ENCODE peak calls at places on chromosomes 1 and 21, in ten cellular contexts. D, S, L, R, K, C, A, P, E and X are unnamed samples.
A peak's percentile ranks its signal among the peaks of the same experiment; 100 is the strongest.

GRCh38 chr1:53122194-53122846 is 20.1 kb downstream of the SLC1A7 start:
- DNase-seq in D (no peak), S (peak; percentile 68), L (peak; percentile 79), R (no peak), K (no peak), C (peak; percentile 78), A (no peak), P (no peak), E (no peak), X (no peak)

GRCh38 chr1:21072721-21073120 is 104.0 kb downstream of the EIF4G3 start:
- DNase-seq in D (no peak), S (no peak), L (no peak), R (no peak), K (no peak), C (peak; percentile 82), A (no peak), P (no peak), E (no peak), X (no peak)

GRCh38 chr1:37124501-37124900 is 90.2 kb upstream of the GRIK3 start:
- DNase-seq in D (no peak), S (no peak), L (no peak), R (no peak), K (no peak), C (no peak), A (no peak), P (no peak), E (no peak), X (no peak)

GRCh38 chr1:18458751-18459133 is 22.0 kb upstream of the KLHDC7A start:
- DNase-seq in D (no peak), S (no peak), L (no peak), R (no peak), K (no peak), C (no peak), A (no peak), P (no peak), E (no peak), X (no peak)

GRCh38 chr21:38267991-38268858 is 11.4 kb downstream of the KCNJ15 start:
- DNase-seq in D (no peak), S (no peak), L (no peak), R (no peak), K (no peak), C (no peak), A (no peak), P (peak; percentile 76), E (no peak), X (no peak)

GRCh38 chr1:240967070-240967724 is 355.2 kb upstream of the GREM2 start:
- DNase-seq in D (peak; percentile 11), S (no peak), L (no peak), R (no peak), K (no peak), C (no peak), A (no peak), P (no peak), E (no peak), X (no peak)

GRCh38 chr1:118113261-118113660 is 71.8 kb downstream of the SPAG17 start:
- DNase-seq in D (no peak), S (no peak), L (no peak), R (no peak), K (no peak), C (peak; percentile 74), A (no peak), P (peak; percentile 77), E (no peak), X (no peak)

GRCh38 chr1:157176591-157177121 is 38.5 kb upstream of the ETV3 start:
- DNase-seq in D (no peak), S (no peak), L (no peak), R (no peak), K (no peak), C (no peak), A (no peak), P (no peak), E (no peak), X (peak; percentile 20)

GRCh38 chr1:178541829-178542553 is 29.1 kb downstream of the TEX35 start:
- DNase-seq in D (no peak), S (no peak), L (peak; percentile 66), R (peak; percentile 58), K (peak; percentile 40), C (peak; percentile 7), A (peak; percentile 72), P (peak; percentile 9), E (peak; percentile 88), X (no peak)

GRCh38 chr1:2360588-2361364 is 30.6 kb downstream of the MORN1 start:
- DNase-seq in D (no peak), S (peak; percentile 4), L (no peak), R (no peak), K (no peak), C (peak; percentile 44), A (peak; percentile 22), P (no peak), E (no peak), X (no peak)

GRCh38 chr1:17635276-17635675 is 95.8 kb downstream of the ARHGEF10L start:
- DNase-seq in D (no peak), S (no peak), L (no peak), R (no peak), K (no peak), C (no peak), A (no peak), P (no peak), E (no peak), X (no peak)

GRCh38 chr1:111882986-111883560 is 106.4 kb downstream of the KCND3 start:
- DNase-seq in D (no peak), S (no peak), L (no peak), R (no peak), K (no peak), C (no peak), A (no peak), P (no peak), E (no peak), X (no peak)

GRCh38 chr21:38660333-38661295 is 145.1 kb upstream of the ETS2 start:
- DNase-seq in D (no peak), S (peak; percentile 20), L (peak; percentile 37), R (no peak), K (peak; percentile 17), C (peak; percentile 11), A (peak; percentile 53), P (no peak), E (peak; percentile 79), X (peak; percentile 48)

GRCh38 chr1:117061986-117062415 is 1.9 kb downstream of the TTF2 start:
- DNase-seq in D (no peak), S (no peak), L (no peak), R (no peak), K (no peak), C (peak; percentile 89), A (no peak), P (peak; percentile 82), E (no peak), X (no peak)

GRCh38 chr1:180923024-180923841 is 10.5 kb downstream of the KIAA1614 start:
- DNase-seq in D (peak; percentile 97), S (no peak), L (no peak), R (no peak), K (no peak), C (peak; percentile 45), A (no peak), P (peak; percentile 16), E (peak; percentile 29), X (no peak)

GRCh38 chr1:110272045-110272444 is 61.9 kb downstream of the KCNC4 start:
- DNase-seq in D (no peak), S (no peak), L (no peak), R (no peak), K (no peak), C (no peak), A (no peak), P (no peak), E (no peak), X (no peak)

GRCh38 chr1:151728151-151728711 is 6.9 kb downstream of the RIIAD1 start:
- DNase-seq in D (no peak), S (no peak), L (peak; percentile 51), R (no peak), K (peak; percentile 43), C (peak; percentile 71), A (no peak), P (no peak), E (no peak), X (no peak)

GRCh38 chr1:154895779-154896178 is 25.7 kb upstream of the KCNN3 start:
- DNase-seq in D (no peak), S (no peak), L (no peak), R (no peak), K (no peak), C (no peak), A (no peak), P (no peak), E (no peak), X (no peak)

GRCh38 chr1:1091344-1092148 is 17.4 kb upstream of the RNF223 start:
- DNase-seq in D (no peak), S (peak; percentile 9), L (no peak), R (no peak), K (no peak), C (no peak), A (peak; percentile 45), P (no peak), E (no peak), X (peak; percentile 55)
- H3K4me1 ChIP-seq in D (no peaks in the 10 kb centered on the region), S (no peaks in the 10 kb centered on the region), L (no peaks in the 10 kb centered on the region), R (no peaks in the 10 kb centered on the region), K (no peaks in the 10 kb centered on the region), C (no peaks in the 10 kb centered on the region), A (no peaks in the 10 kb centered on the region), P (no peaks in the 10 kb centered on the region), E (no peaks in the 10 kb centered on the region), X (no peaks in the 10 kb centered on the region)

GRCh38 chr1:8397511-8397910 is 79.6 kb downstream of the SLC45A1 start:
- DNase-seq in D (no peak), S (no peak), L (no peak), R (no peak), K (no peak), C (no peak), A (no peak), P (no peak), E (no peak), X (no peak)
- H3K4me3 ChIP-seq in D (no peak overlapping the region), S (peak overlapping the region; percentile 2), L (no peak overlapping the region), R (no peak overlapping the region), K (no peak overlapping the region), C (no peak overlapping the region), A (no peak overlapping the region), P (no peak overlapping the region), E (no peak overlapping the region), X (no peak overlapping the region)

GRCh38 chr1:230827081-230827681 is 41.1 kb downstream of the C1orf198 start:
- DNase-seq in D (no peak), S (no peak), L (no peak), R (no peak), K (no peak), C (peak; percentile 82), A (no peak), P (peak; percentile 3), E (peak; percentile 54), X (peak; percentile 87)
- H3K4me1 ChIP-seq in D (no peaks in the 10 kb centered on the region), S (peaks cover 75% of the 10 kb centered on the region), L (peaks cover 61% of the 10 kb centered on the region), R (peaks cover 18% of the 10 kb centered on the region), K (peaks cover 17% of the 10 kb centered on the region), C (peaks cover 22% of the 10 kb centered on the region), A (peaks cover 22% of the 10 kb centered on the region), P (peaks cover 11% of the 10 kb centered on the region), E (peaks cover 12% of the 10 kb centered on the region), X (peaks cover 67% of the 10 kb centered on the region)

DNA sequence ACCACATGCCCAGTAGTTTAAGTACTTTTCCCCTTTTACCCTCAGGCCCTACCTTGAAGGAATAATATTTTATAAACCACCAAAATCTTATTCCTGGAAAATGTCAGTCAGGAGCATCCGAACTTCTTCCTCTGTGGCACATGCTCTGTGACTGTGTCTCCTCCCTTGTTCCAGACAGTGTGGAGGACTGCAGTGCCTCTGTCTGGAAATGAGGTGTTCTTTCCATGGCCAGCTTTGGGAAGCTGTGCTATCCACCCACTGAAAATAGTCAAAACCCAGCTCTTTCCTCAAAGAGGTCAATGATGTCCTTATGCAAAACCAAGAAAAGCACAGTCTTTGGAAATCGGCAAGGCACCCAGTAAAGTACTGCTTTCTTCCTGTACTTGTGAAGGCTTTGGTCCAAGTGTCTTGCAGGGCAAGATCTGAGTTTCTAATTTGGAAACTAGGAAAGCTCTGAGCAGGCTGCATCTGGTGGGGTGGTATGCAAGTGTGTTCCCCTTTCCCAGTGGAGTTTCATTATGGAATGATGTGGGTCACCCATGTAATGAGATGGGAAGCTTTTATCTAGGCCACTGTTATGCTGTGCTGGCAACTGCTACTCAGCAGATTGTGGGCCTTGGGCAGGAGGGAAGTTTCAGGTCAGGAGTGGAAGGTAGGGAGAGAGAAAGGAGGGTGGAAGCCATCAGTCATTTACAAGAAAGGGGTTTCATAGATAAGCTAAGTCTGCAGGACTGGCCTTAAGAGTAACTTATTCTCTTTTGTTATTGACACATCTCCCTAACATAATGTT is 6.0 kb downstream of the KIAA0040 start:
- DNase-seq in D (no peak), S (no peak), L (no peak), R (no peak), K (no peak), C (no peak), A (no peak), P (no peak), E (no peak), X (no peak)
- H3K4me3 ChIP-seq in D (no peak overlapping the region), S (peak overlapping the region; percentile 16), L (no peak overlapping the region), R (no peak overlapping the region), K (no peak overlapping the region), C (no peak overlapping the region), A (no peak overlapping the region), P (no peak overlapping the region), E (no peak overlapping the region), X (no peak overlapping the region)